ENCODE peak calls at places on chromosomes 5 and 9, in ten cellular contexts. Z is A549; U is psoas muscle; L is IMR-90; Q is tibial nerve; X is heart right ventricle; B is A673; V is spleen; O is CD8-positive, alpha-beta memory T cell; K is cardiac muscle cell. A is an unnamed sample.

GRCh38 chr5:118115791-118116190 is 872.6 kb downstream of the DTWD2 start:
- DNase-seq in Z (no peak), U (no peak), L (no peak), Q (no peak), X (no peak), B (no peak), V (no peak), O (no peak), K (no peak), A (no peak)

GRCh38 chr5:171798413-171798812 is 12.8 kb downstream of the SMIM23 start:
- DNase-seq in Z (no peak), U (no peak), L (no peak), Q (no peak), X (no peak), B (no peak), V (no peak), O (no peak), K (no peak), A (no peak)

GRCh38 chr9:75866273-75866871 is 24.1 kb upstream of the PCSK5 start:
- DNase-seq in Z (peak; percentile 49), U (no peak), L (peak; percentile 44), Q (peak; percentile 91), X (no peak), B (peak; percentile 56), V (no peak), O (no peak), K (peak; percentile 67), A (peak; percentile 51)

GRCh38 chr5:120139039-120139438 is 325.1 kb upstream of the PRR16 start:
- DNase-seq in Z (peak; percentile 85), U (no peak), L (peak; percentile 99), Q (peak; percentile 63), X (no peak), B (peak; percentile 47), V (no peak), O (no peak), K (no peak), A (no peak)

GRCh38 chr5:169354921-169355320 is 54.0 kb upstream of the SLIT3 start:
- DNase-seq in Z (peak; percentile 18), U (no peak), L (no peak), Q (no peak), X (no peak), B (no peak), V (no peak), O (no peak), K (no peak), A (no peak)

GRCh38 chr9:70352356-70352755 is 62.1 kb downstream of the KLF9 start:
- DNase-seq in Z (no peak), U (no peak), L (peak; percentile 81), Q (no peak), X (no peak), B (no peak), V (no peak), O (no peak), K (no peak), A (no peak)

GRCh38 chr9:79222483-79222882 is 349.3 kb upstream of the TLE4 start:
- DNase-seq in Z (no peak), U (no peak), L (no peak), Q (no peak), X (no peak), B (no peak), V (no peak), O (no peak), K (no peak), A (no peak)

GRCh38 chr9:134187821-134188420 is 23.6 kb upstream of the RNU6ATAC start:
- DNase-seq in Z (no peak), U (no peak), L (no peak), Q (no peak), X (no peak), B (no peak), V (peak; percentile 44), O (no peak), K (no peak), A (no peak)

GRCh38 chr9:93665566-93666278 is 89.3 kb downstream of the PHF2 start:
- DNase-seq in Z (no peak), U (peak; percentile 47), L (no peak), Q (no peak), X (no peak), B (no peak), V (peak; percentile 71), O (no peak), K (no peak), A (no peak)

GRCh38 chr9:2299843-2300205 is 284.7 kb downstream of the SMARCA2 start:
- DNase-seq in Z (no peak), U (no peak), L (no peak), Q (no peak), X (no peak), B (no peak), V (no peak), O (no peak), K (no peak), A (no peak)
- H3K9me3 ChIP-seq in Z (no peaks in the 10 kb centered on the region), U (no peaks in the 10 kb centered on the region), L (no peaks in the 10 kb centered on the region), Q (no peaks in the 10 kb centered on the region), X (peaks cover 5% of the 10 kb centered on the region), B (no peaks in the 10 kb centered on the region), V (no peaks in the 10 kb centered on the region), O (no peaks in the 10 kb centered on the region), K (no peaks in the 10 kb centered on the region), A (peaks cover 1% of the 10 kb centered on the region)

GRCh38 chr9:113026200-113026599 is 14.2 kb upstream of the ZNF883 start:
- DNase-seq in Z (no peak), U (no peak), L (peak; percentile 52), Q (no peak), X (no peak), B (no peak), V (no peak), O (no peak), K (no peak), A (no peak)
- H3K9me3 ChIP-seq in Z (peaks cover 36% of the 10 kb centered on the region), U (peaks cover 26% of the 10 kb centered on the region), L (peaks cover 22% of the 10 kb centered on the region), Q (no peaks in the 10 kb centered on the region), X (peaks cover 94% of the 10 kb centered on the region), B (peaks cover 4% of the 10 kb centered on the region), V (peaks cover 85% of the 10 kb centered on the region), O (peaks cover 2% of the 10 kb centered on the region), K (peaks cover 3% of the 10 kb centered on the region), A (peaks cover 20% of the 10 kb centered on the region)

GRCh38 chr9:73125651-73126050 is 26.0 kb upstream of the ANXA1 start:
- DNase-seq in Z (no peak), U (no peak), L (peak; percentile 70), Q (no peak), X (no peak), B (no peak), V (no peak), O (no peak), K (no peak), A (no peak)
- H3K9me3 ChIP-seq in Z (no peaks in the 10 kb centered on the region), U (no peaks in the 10 kb centered on the region), L (no peaks in the 10 kb centered on the region), Q (no peaks in the 10 kb centered on the region), X (no peaks in the 10 kb centered on the region), B (no peaks in the 10 kb centered on the region), V (no peaks in the 10 kb centered on the region), O (no peaks in the 10 kb centered on the region), K (no peaks in the 10 kb centered on the region), A (no peaks in the 10 kb centered on the region)

GRCh38 chr5:110218994-110219393 is 507.5 kb downstream of the TMEM232 start:
- DNase-seq in Z (no peak), U (no peak), L (no peak), Q (no peak), X (no peak), B (no peak), V (no peak), O (no peak), K (no peak), A (no peak)

GRCh38 chr5:110221036-110221435 is 505.4 kb downstream of the TMEM232 start:
- DNase-seq in Z (no peak), U (no peak), L (no peak), Q (no peak), X (no peak), B (no peak), V (no peak), O (no peak), K (no peak), A (no peak)

GRCh38 chr5:110224050-110224449 is 502.4 kb downstream of the TMEM232 start:
- DNase-seq in Z (no peak), U (no peak), L (no peak), Q (no peak), X (no peak), B (no peak), V (no peak), O (no peak), K (no peak), A (no peak)

GRCh38 chr5:110219769-110220168 is 506.7 kb downstream of the TMEM232 start:
- DNase-seq in Z (no peak), U (no peak), L (no peak), Q (no peak), X (no peak), B (no peak), V (no peak), O (no peak), K (no peak), A (no peak)
- H3K9me3 ChIP-seq in Z (peaks cover 3% of the 10 kb centered on the region), U (peaks cover 25% of the 10 kb centered on the region), L (peaks cover 29% of the 10 kb centered on the region), Q (no peaks in the 10 kb centered on the region), X (peaks cover 93% of the 10 kb centered on the region), B (peaks cover 14% of the 10 kb centered on the region), V (peaks cover 40% of the 10 kb centered on the region), O (no peaks in the 10 kb centered on the region), K (no peaks in the 10 kb centered on the region), A (peaks cover 6% of the 10 kb centered on the region)

GRCh38 chr5:3659907-3660306 is 64.3 kb downstream of the IRX1 start:
- DNase-seq in Z (no peak), U (no peak), L (peak; percentile 4), Q (no peak), X (no peak), B (no peak), V (no peak), O (no peak), K (no peak), A (no peak)

GRCh38 chr5:3656803-3657202 is 61.2 kb downstream of the IRX1 start:
- DNase-seq in Z (no peak), U (no peak), L (no peak), Q (no peak), X (no peak), B (no peak), V (no peak), O (no peak), K (no peak), A (no peak)

GRCh38 chr5:3657364-3658003 is 61.9 kb downstream of the IRX1 start:
- DNase-seq in Z (no peak), U (no peak), L (no peak), Q (no peak), X (no peak), B (no peak), V (no peak), O (no peak), K (no peak), A (no peak)

GRCh38 chr5:3660630-3661029 is 65.0 kb downstream of the IRX1 start:
- DNase-seq in Z (no peak), U (no peak), L (no peak), Q (no peak), X (no peak), B (no peak), V (no peak), O (no peak), K (no peak), A (no peak)

GRCh38 chr5:3658929-3659328 is 63.3 kb downstream of the IRX1 start:
- DNase-seq in Z (no peak), U (no peak), L (no peak), Q (no peak), X (no peak), B (no peak), V (no peak), O (no peak), K (no peak), A (no peak)
- H3K9me3 ChIP-seq in Z (no peaks in the 10 kb centered on the region), U (no peaks in the 10 kb centered on the region), L (peaks cover 31% of the 10 kb centered on the region), Q (no peaks in the 10 kb centered on the region), X (no peaks in the 10 kb centered on the region), B (peaks cover 32% of the 10 kb centered on the region), V (no peaks in the 10 kb centered on the region), O (no peaks in the 10 kb centered on the region), K (no peaks in the 10 kb centered on the region), A (no peaks in the 10 kb centered on the region)

A was measured in lung.